ENCODE peak calls at places on chromosomes 1 and 21, in five cellular contexts. L, V, Q, N and O are unnamed samples.

GRCh38 chr1:245685111-245685810 is 530.5 kb downstream of the KIF26B start:
- DNase-seq in L (no peak), V (no peak), Q (no peak), N (no peak), O (no peak)

GRCh38 chr1:90480271-90480835 is 236.7 kb downstream of the BARHL2 start:
- DNase-seq in L (no peak), V (no peak), Q (no peak), N (no peak), O (no peak)

GRCh38 chr21:45982758-45983731 is 1.5 kb downstream of the COL6A1 start:
- DNase-seq in L (no peak), V (no peak), Q (peak; percentile 71), N (no peak), O (peak; percentile 14)

GRCh38 chr1:193592325-193592724 is 405.9 kb upstream of the B3GALT2 start:
- DNase-seq in L (no peak), V (no peak), Q (no peak), N (no peak), O (no peak)

GRCh38 chr1:214660900-214661299 is 57.9 kb downstream of the CENPF start:
- DNase-seq in L (peak; percentile 71), V (no peak), Q (no peak), N (peak; percentile 81), O (peak; percentile 10)

GRCh38 chr1:33512612-33513011 is 40.2 kb downstream of the ZSCAN20 start:
- DNase-seq in L (no peak), V (peak; percentile 13), Q (no peak), N (no peak), O (no peak)

GRCh38 chr1:190144650-190145049 is 333.0 kb downstream of the BRINP3 start:
- DNase-seq in L (no peak), V (no peak), Q (no peak), N (no peak), O (peak; percentile 14)

GRCh38 chr1:201430790-201431189 is 9.3 kb upstream of the TNNI1 start:
- DNase-seq in L (no peak), V (no peak), Q (no peak), N (no peak), O (no peak)

GRCh38 chr1:97094257-97094972 is 372.8 kb downstream of the PTBP2 start:
- DNase-seq in L (peak; percentile 91), V (no peak), Q (no peak), N (peak; percentile 80), O (no peak)

GRCh38 chr1:236131916-236132315 is 10.4 kb upstream of the GPR137B start:
- DNase-seq in L (no peak), V (no peak), Q (no peak), N (no peak), O (no peak)

GRCh38 chr1:236128646-236129178 is 13.6 kb upstream of the GPR137B start:
- DNase-seq in L (no peak), V (no peak), Q (no peak), N (no peak), O (no peak)

GRCh38 chr1:236127045-236127444 is 15.3 kb upstream of the GPR137B start:
- DNase-seq in L (no peak), V (no peak), Q (no peak), N (no peak), O (no peak)

GRCh38 chr1:236130372-236130771 is 12.0 kb upstream of the GPR137B start:
- DNase-seq in L (no peak), V (no peak), Q (no peak), N (no peak), O (no peak)

GRCh38 chr1:236129315-236129714 is 13.0 kb upstream of the GPR137B start:
- DNase-seq in L (no peak), V (no peak), Q (no peak), N (no peak), O (no peak)
- TF ChIP-seq CTCF in L (no peak), V (no peak), Q (no peak), N (no peak), O (no peak)

GRCh38 chr1:224434447-224435317 is at the start of gene WDR26:
- DNase-seq in L (peak; percentile 78), V (peak; percentile 79), Q (peak; percentile 87), N (peak; percentile 78), O (peak; percentile 78)
- TF ChIP-seq CTCF in L (peak; percentile 41), V (no peak), Q (no peak), N (peak; percentile 31), O (no peak)

GRCh38 chr21:37139902-37140301 is 66.8 kb downstream of the TTC3 start:
- DNase-seq in L (peak; percentile 54), V (no peak), Q (no peak), N (peak; percentile 26), O (no peak)

GRCh38 chr21:37146320-37147225 is 73.5 kb downstream of the TTC3 start:
- DNase-seq in L (no peak), V (no peak), Q (no peak), N (peak; percentile 16), O (no peak)

GRCh38 chr21:37149411-37149810 is 76.4 kb downstream of the TTC3 start:
- DNase-seq in L (peak; percentile 71), V (no peak), Q (no peak), N (peak; percentile 16), O (no peak)

GRCh38 chr21:37145635-37146111 is 72.6 kb downstream of the TTC3 start:
- DNase-seq in L (no peak), V (no peak), Q (no peak), N (peak; percentile 66), O (no peak)
- TF ChIP-seq CTCF in L (no peak), V (no peak), Q (no peak), N (no peak), O (no peak)

GRCh38 chr1:117318456-117318855 is 48.8 kb upstream of the MAN1A2 start:
- DNase-seq in L (no peak), V (no peak), Q (no peak), N (no peak), O (no peak)
- TF ChIP-seq CTCF in L (no peak), V (no peak), Q (no peak), N (no peak), O (no peak)

GRCh38 chr1:116933586-116934515 is 24.1 kb downstream of the PTGFRN start:
- DNase-seq in L (no peak), V (no peak), Q (no peak), N (no peak), O (no peak)

GRCh38 chr1:116931016-116931918 is 21.6 kb downstream of the PTGFRN start:
- DNase-seq in L (no peak), V (no peak), Q (no peak), N (no peak), O (no peak)

GRCh38 chr1:116929961-116930592 is 20.4 kb downstream of the PTGFRN start:
- DNase-seq in L (no peak), V (no peak), Q (no peak), N (no peak), O (no peak)

GRCh38 chr1:116934586-116935207 is 25.0 kb downstream of the PTGFRN start:
- DNase-seq in L (no peak), V (no peak), Q (no peak), N (no peak), O (no peak)
- TF ChIP-seq CTCF in L (peak; percentile 57), V (peak; percentile 31), Q (no peak), N (peak; percentile 24), O (peak; percentile 22)